ENCODE peak calls at places on chromosomes 11 and 22, in five cellular contexts. R is HFFc6, E is ELR, V is stomach, I is activated T-cell treated with anti-CD3 and anti-CD28 coated beads for 1 hour. O is an unnamed sample.

GRCh38 chr22:45907378-45907777 is 69.6 kb downstream of the WNT7B start:
- DNase-seq in R (no peak), E (no peak), V (no peak), I (no peak), O (no peak)

GRCh38 chr11:127919206-127920000 is 668.0 kb downstream of the ETS1 start:
- DNase-seq in R (peak), E (peak), V (no peak), I (no peak), O (peak)

GRCh38 chr11:128356992-128357391 is 230.4 kb downstream of the ETS1 start:
- DNase-seq in R (no peak), E (no peak), V (no peak), I (no peak), O (no peak)

GRCh38 chr22:17477401-17477833 is 85.9 kb upstream of the SLC25A18 start:
- DNase-seq in R (no peak), E (no peak), V (no peak), I (no peak), O (no peak)

GRCh38 chr11:118241191-118242098 is 10.7 kb downstream of the MPZL3 start:
- DNase-seq in R (no peak), E (peak), V (peak), I (peak), O (peak)

GRCh38 chr22:46678785-46679700 is 58.9 kb downstream of the GRAMD4 start:
- DNase-seq in R (no peak), E (no peak), V (no peak), I (no peak), O (no peak)

GRCh38 chr11:103947566-103947919 is 88.9 kb upstream of the DDI1 start:
- DNase-seq in R (peak), E (peak), V (no peak), I (no peak), O (peak)

GRCh38 chr11:74978041-74978440 is 10.7 kb upstream of the NEU3 start:
- DNase-seq in R (no peak), E (no peak), V (no peak), I (no peak), O (no peak)

GRCh38 chr22:46142548-46143490 is 7.5 kb upstream of the PPARA start:
- DNase-seq in R (no peak), E (no peak), V (no peak), I (no peak), O (no peak)

GRCh38 chr22:22827187-22827948 is 60.2 kb upstream of the IGLL5 start:
- DNase-seq in R (no peak), E (no peak), V (no peak), I (no peak), O (no peak)

GRCh38 chr11:45922425-45923082 is at the start of gene LARGE2:
- DNase-seq in R (no peak), E (no peak), V (peak), I (no peak), O (no peak)

GRCh38 chr11:79520086-79520485 is 79.3 kb upstream of the TENM4 start:
- DNase-seq in R (no peak), E (no peak), V (no peak), I (no peak), O (no peak)

GRCh38 chr11:128465531-128465930 is 121.8 kb downstream of the ETS1 start:
- DNase-seq in R (no peak), E (no peak), V (no peak), I (no peak), O (no peak)

GRCh38 chr11:18934195-18934808 is 4.9 kb downstream of the MRGPRX1 start:
- DNase-seq in R (no peak), E (no peak), V (no peak), I (no peak), O (no peak)

GRCh38 chr11:64685536-64685935 is 37.5 kb downstream of the NRXN2 start:
- DNase-seq in R (no peak), E (no peak), V (no peak), I (no peak), O (no peak)

GRCh38 chr11:94271885-94272372 is 32.5 kb upstream of the IZUMO1R start:
- DNase-seq in R (no peak), E (no peak), V (no peak), I (no peak), O (no peak)

GRCh38 chr22:45170001-45170466 is 6.3 kb downstream of the NUP50 start:
- DNase-seq in R (no peak), E (peak), V (no peak), I (no peak), O (peak)

GRCh38 chr11:2444301-2445106 is at the start of the genes KCNQ1 and TRPM5:
- DNase-seq in R (no peak), E (peak), V (peak), I (peak), O (peak)

GRCh38 chr11:12189543-12190235 is 79.3 kb downstream of the MICAL2 start:
- DNase-seq in R (no peak), E (no peak), V (no peak), I (peak), O (no peak)

GRCh38 chr11:125591659-125592304 is 870 bp upstream of the STT3A start:
- DNase-seq in R (peak), E (peak), V (peak), I (peak), O (peak)

GRCh38 chr11:108034034-108034433 is 25.3 kb downstream of the CUL5 start:
- DNase-seq in R (no peak), E (no peak), V (no peak), I (no peak), O (no peak)

GRCh38 chr11:116225236-116225635 is 547.6 kb downstream of the BUD13 start:
- DNase-seq in R (no peak), E (no peak), V (no peak), I (no peak), O (peak)

GRCh38 chr11:910589-911030 is at the start of gene CHID1:
- DNase-seq in R (peak), E (peak), V (peak), I (peak), O (peak)

GRCh38 chr22:31048570-31048969 is 32.5 kb upstream of the SMTN start:
- DNase-seq in R (no peak), E (no peak), V (no peak), I (no peak), O (no peak)

GRCh38 chr11:83306385-83307080 is 20.4 kb upstream of the CCDC90B start:
- DNase-seq in R (no peak), E (no peak), V (no peak), I (no peak), O (no peak)

GRCh38 chr11:80383655-80384054 is 942.8 kb upstream of the TENM4 start:
- DNase-seq in R (no peak), E (no peak), V (no peak), I (no peak), O (no peak)

GRCh38 chr11:73404048-73404447 is 27.8 kb downstream of the RELT start:
- DNase-seq in R (peak), E (peak), V (peak), I (no peak), O (peak)

GRCh38 chr11:65419773-65420481 is 2.7 kb upstream of the NEAT1 start:
- DNase-seq in R (peak), E (peak), V (peak), I (no peak), O (peak)

GRCh38 chr11:112605093-112605666 is 344.5 kb upstream of the PLET1 start:
- DNase-seq in R (peak), E (peak), V (no peak), I (no peak), O (peak)

GRCh38 chr11:1220941-1221721 is 1.7 kb upstream of the MUC5B start:
- DNase-seq in R (no peak), E (no peak), V (no peak), I (no peak), O (no peak)

GRCh38 chr11:10534331-10534730 is 6.7 kb downstream of the RNF141 start:
- DNase-seq in R (no peak), E (no peak), V (no peak), I (no peak), O (no peak)

GRCh38 chr11:75786101-75786736 is 17.6 kb downstream of the DGAT2 start:
- DNase-seq in R (no peak), E (no peak), V (peak), I (no peak), O (no peak)

O was measured in astrocyte of the hippocampus.